ENCODE peak calls at places on chromosomes 1 and 21, in nine cellular contexts. T is SHP77 treated with DMSO at 0.1 percent for 48 hours, Z is NCI-H2107, K is dermis microvascular lymphatic vessel endothelial cell, Y is amniotic stem cell, J is AML-193, M is NAMALWA, E is nephron progenitor cell, S is endothelial cell of umbilical vein. O is an unnamed sample.

GRCh38 chr1:210826686-210827085 is 307.3 kb downstream of the KCNH1 start:
- DNase-seq in S (no peak), Z (no peak), M (no peak), Y (no peak), K (no peak), E (no peak), J (no peak), T (no peak), O (no peak)

GRCh38 chr1:110069302-110070281 is 880 bp downstream of the ALX3 start:
- DNase-seq in M (no peak), E (peak; percentile 39), T (no peak), J (no peak), S (no peak), Z (no peak), K (no peak), Y (no peak), O (no peak)

GRCh38 chr1:162020145-162020544 is 3.5 kb downstream of the OLFML2B start:
- DNase-seq in K (no peak), T (no peak), Z (no peak), M (no peak), Y (no peak), J (no peak), S (no peak), E (no peak), O (no peak)

GRCh38 chr21:38976900-38977299 is 171.2 kb downstream of the ETS2 start:
- DNase-seq in J (no peak), Y (no peak), S (no peak), K (no peak), Z (no peak), M (no peak), E (no peak), T (no peak), O (no peak)

GRCh38 chr1:153534933-153535663 is 693 bp downstream of the S100A6 start:
- DNase-seq in S (peak; percentile 42), J (peak; percentile 78), T (no peak), M (no peak), E (no peak), Z (no peak), K (peak; percentile 49), Y (no peak), O (no peak)

GRCh38 chr21:34061983-34062382 is 11.4 kb upstream of the MRPS6 start:
- DNase-seq in Y (no peak), J (no peak), Z (no peak), K (peak; percentile 17), T (no peak), S (peak; percentile 18), E (no peak), M (peak; percentile 81), O (no peak)

GRCh38 chr1:178533547-178533946 is 20.6 kb downstream of the TEX35 start:
- DNase-seq in J (no peak), E (no peak), M (no peak), S (no peak), Z (no peak), K (no peak), T (no peak), Y (no peak), O (no peak)

GRCh38 chr1:69513621-69514020 is 54.1 kb upstream of the LRRC7 start:
- DNase-seq in J (no peak), S (no peak), Y (no peak), K (no peak), Z (no peak), E (no peak), T (no peak), M (no peak), O (no peak)

GRCh38 chr1:76291737-76292136 is 217.2 kb downstream of the ST6GALNAC3 start:
- DNase-seq in E (no peak), Y (no peak), T (no peak), K (no peak), S (no peak), J (no peak), Z (no peak), M (no peak), O (no peak)

GRCh38 chr1:118988186-118989005 is at the start of gene TBX15:
- DNase-seq in Y (no peak), E (no peak), J (no peak), Z (no peak), M (no peak), T (no peak), S (no peak), K (no peak), O (no peak)

GRCh38 chr1:168179411-168180147 is 817 bp downstream of the TIPRL start:
- DNase-seq in M (peak; percentile 71), T (no peak), Y (peak; percentile 2), J (no peak), K (peak; percentile 9), S (no peak), E (peak; percentile 1), Z (no peak), O (peak; percentile 14)

GRCh38 chr1:91545506-91546300 is 45.1 kb downstream of the CDC7 start:
- DNase-seq in J (no peak), Y (no peak), E (no peak), Z (no peak), S (peak; percentile 6), K (no peak), T (no peak), M (no peak), O (no peak)

GRCh38 chr21:14712121-14712520 is 166.0 kb upstream of the SAMSN1 start:
- DNase-seq in E (no peak), K (peak; percentile 81), Z (no peak), J (no peak), M (no peak), S (peak; percentile 78), T (no peak), Y (no peak), O (no peak)

O was measured in NCI-H1105 treated with DMSO at 0.1 percent for 48 hours.